ENCODE peak calls at places on chromosome 3, in six cellular contexts. R is right lobe of liver, X is IMR-90, O is GM12891, W is A549, F is endothelial cell of umbilical vein. S is an unnamed sample.
A peak's percentile ranks its signal among the peaks of the same experiment; 100 is the strongest.

GRCh38 chr3:85567074-85567676 is 608.4 kb downstream of the CADM2 start:
- DNase-seq in R (no peak), X (peak; percentile 29), O (no peak), W (no peak), F (peak; percentile 29), S (peak; percentile 9)

GRCh38 chr3:99765042-99765942 is 52.4 kb upstream of the CMSS1 start:
- DNase-seq in R (no peak), X (peak; percentile 73), O (no peak), W (no peak), F (peak; percentile 42), S (no peak)

GRCh38 chr3:181050738-181051137 is 61.2 kb upstream of the DNAJC19 start:
- DNase-seq in R (no peak), X (no peak), O (no peak), W (no peak), F (no peak), S (no peak)

GRCh38 chr3:142394921-142395622 is 52.8 kb downstream of the XRN1 start:
- DNase-seq in R (no peak), X (peak; percentile 30), O (no peak), W (no peak), F (no peak), S (no peak)

GRCh38 chr3:11364181-11364580 is 92.0 kb downstream of the ATG7 start:
- DNase-seq in R (no peak), X (peak; percentile 79), O (no peak), W (no peak), F (no peak), S (no peak)

GRCh38 chr3:53842436-53843194 is 3.6 kb downstream of the CHDH start:
- DNase-seq in R (peak; percentile 94), X (peak; percentile 23), O (no peak), W (peak; percentile 8), F (no peak), S (no peak)

GRCh38 chr3:64687781-64688515 is at the start of gene ADAMTS9:
- DNase-seq in R (peak; percentile 73), X (peak; percentile 60), O (no peak), W (peak; percentile 15), F (peak; percentile 87), S (no peak)

GRCh38 chr3:183991403-183991802 is 26.3 kb downstream of the ABCC5 start:
- DNase-seq in R (no peak), X (no peak), O (no peak), W (no peak), F (no peak), S (no peak)

GRCh38 chr3:53236112-53236841 is 19.5 kb downstream of the TKT start:
- DNase-seq in R (peak; percentile 92), X (peak; percentile 93), O (no peak), W (peak; percentile 55), F (peak; percentile 90), S (peak; percentile 86)

GRCh38 chr3:145882416-145882815 is 278.6 kb downstream of the PLOD2 start:
- DNase-seq in R (no peak), X (no peak), O (no peak), W (no peak), F (no peak), S (no peak)

GRCh38 chr3:14343338-14344112 is 58.9 kb upstream of the SLC6A6 start:
- DNase-seq in R (no peak), X (peak; percentile 30), O (no peak), W (no peak), F (no peak), S (peak; percentile 53)

GRCh38 chr3:168407381-168407780 is 311.7 kb upstream of the GOLIM4 start:
- DNase-seq in R (no peak), X (no peak), O (no peak), W (no peak), F (no peak), S (no peak)

GRCh38 chr3:170802164-170803151 is 67.5 kb downstream of the RPL22L1 start:
- DNase-seq in R (no peak), X (peak; percentile 99), O (no peak), W (no peak), F (peak; percentile 92), S (peak; percentile 43)

GRCh38 chr3:155664922-155665695 is 79.8 kb downstream of the PLCH1 start:
- DNase-seq in R (no peak), X (peak; percentile 69), O (no peak), W (peak; percentile 31), F (no peak), S (peak; percentile 13)

GRCh38 chr3:51336261-51336660 is 48.8 kb upstream of the MANF start:
- DNase-seq in R (no peak), X (no peak), O (no peak), W (no peak), F (no peak), S (no peak)

GRCh38 chr3:40615110-40615915 is 90.6 kb downstream of the ZNF621 start:
- DNase-seq in R (no peak), X (no peak), O (no peak), W (no peak), F (no peak), S (no peak)

GRCh38 chr3:170815340-170815739 is 54.7 kb downstream of the RPL22L1 start:
- DNase-seq in R (no peak), X (no peak), O (no peak), W (no peak), F (no peak), S (no peak)

GRCh38 chr3:73925045-73925444 is 300.3 kb upstream of the PDZRN3 start:
- DNase-seq in R (no peak), X (no peak), O (no peak), W (no peak), F (no peak), S (no peak)

GRCh38 chr3:98811048-98811447 is 47.9 kb downstream of the ST3GAL6 start:
- DNase-seq in R (no peak), X (no peak), O (no peak), W (no peak), F (peak; percentile 51), S (no peak)

GRCh38 chr3:98737301-98737700 is 25.8 kb upstream of the ST3GAL6 start:
- DNase-seq in R (no peak), X (no peak), O (no peak), W (no peak), F (no peak), S (no peak)

GRCh38 chr3:188916934-188917391 is 254.8 kb upstream of the TPRG1 start:
- DNase-seq in R (no peak), X (no peak), O (no peak), W (no peak), F (peak; percentile 37), S (no peak)

GRCh38 chr3:102183186-102183585 is 251.6 kb upstream of the ZPLD1 start:
- DNase-seq in R (no peak), X (no peak), O (no peak), W (no peak), F (no peak), S (no peak)

GRCh38 chr3:23071306-23071705 is 131.8 kb upstream of the UBE2E2 start:
- DNase-seq in R (no peak), X (no peak), O (no peak), W (no peak), F (no peak), S (no peak)

GRCh38 chr3:169090559-169090958 is 573.0 kb downstream of the MECOM start:
- DNase-seq in R (no peak), X (no peak), O (no peak), W (no peak), F (no peak), S (no peak)

GRCh38 chr3:84621823-84622222 is 337.0 kb upstream of the CADM2 start:
- DNase-seq in R (no peak), X (no peak), O (no peak), W (no peak), F (no peak), S (no peak)

GRCh38 chr3:62007036-62007435 is 366.3 kb downstream of the FEZF2 start:
- DNase-seq in R (no peak), X (peak; percentile 5), O (no peak), W (no peak), F (no peak), S (no peak)

GRCh38 chr3:189685854-189686253 is 54.7 kb downstream of the TP63 start:
- DNase-seq in R (no peak), X (peak; percentile 93), O (no peak), W (no peak), F (peak; percentile 78), S (peak; percentile 8)

DNA sequence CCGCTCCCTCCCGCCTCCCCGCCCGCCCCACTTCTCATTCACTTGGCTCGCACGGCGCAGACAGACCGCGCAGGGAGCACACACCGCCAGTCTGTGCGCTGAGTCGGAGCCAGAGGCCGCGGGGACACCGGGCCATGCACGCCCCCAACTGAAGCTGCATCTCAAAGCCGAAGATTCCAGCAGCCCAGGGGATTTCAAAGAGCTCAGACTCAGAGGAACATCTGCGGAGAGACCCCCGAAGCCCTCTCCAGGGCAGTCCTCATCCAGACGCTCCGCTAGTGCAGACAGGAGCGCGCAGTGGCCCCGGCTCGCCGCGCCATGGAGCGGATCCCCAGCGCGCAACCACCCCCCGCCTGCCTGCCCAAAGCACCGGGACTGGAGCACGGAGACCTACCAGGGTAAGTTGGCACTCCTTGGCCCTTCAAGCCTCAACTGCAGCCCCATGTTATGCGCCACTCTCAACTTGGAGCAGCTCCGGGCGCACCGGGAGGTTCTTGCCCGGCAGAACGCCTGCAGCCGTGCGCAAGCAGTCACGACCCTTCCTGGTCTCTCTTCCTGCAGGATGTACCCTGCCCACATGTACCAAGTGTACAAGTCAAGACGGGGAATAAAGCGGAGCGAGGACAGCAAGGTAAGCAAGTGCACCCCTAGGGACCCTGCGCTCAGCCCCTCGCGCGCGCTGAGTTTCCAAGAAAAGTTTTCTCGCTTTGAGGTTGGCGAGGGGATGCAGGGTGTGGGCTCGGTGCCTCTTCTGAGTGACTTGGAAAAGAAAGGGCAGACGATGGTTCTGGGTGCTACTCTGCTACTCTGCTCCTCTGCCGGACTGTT is at the start of gene BHLHE40:
- DNase-seq in R (no peak), X (no peak), O (no peak), W (no peak), F (peak; percentile 56), S (no peak)
- TF ChIP-seq POLR2A in R (peak; percentile 93), X (peak; percentile 94), O (peak; percentile 86), W (peak; percentile 83), F (peak; percentile 79), S (peak; percentile 96)

GRCh38 chr3:111595239-111595638 is at the start of gene ZBED2:
- DNase-seq in R (no peak), X (no peak), O (no peak), W (no peak), F (no peak), S (no peak)
- TF ChIP-seq POLR2A in R (no peak), X (no peak), O (no peak), W (no peak), F (no peak), S (no peak)

GRCh38 chr3:128071771-128072453 is 19.7 kb downstream of the SEC61A1 start:
- DNase-seq in R (no peak), X (no peak), O (no peak), W (no peak), F (no peak), S (no peak)
- TF ChIP-seq POLR2A in R (no peak), X (no peak), O (no peak), W (no peak), F (no peak), S (no peak)

GRCh38 chr3:135138776-135139175 is 343.7 kb downstream of the EPHB1 start:
- DNase-seq in R (no peak), X (no peak), O (no peak), W (no peak), F (no peak), S (no peak)
- TF ChIP-seq POLR2A in R (no peak), X (no peak), O (no peak), W (no peak), F (no peak), S (no peak)